ENCODE peak calls at places on chromosome 18, in four cellular contexts. One of them, this sample, is unnamed.

GRCh38 chr18:26655010-26655613 is 106.8 kb upstream of the KCTD1 start:
- DNase-seq in activated CD4-positive, alpha-beta memory T cell treated with anti-CD3 and anti-CD28 coated beads, Interleukin-2, amount 10 ng/mL, durations not matched to agents 7 days and 5 days: no peak
- DNase-seq in activated CD4-positive, alpha-beta T cell treated with anti-CD3 and anti-CD28 coated beads for 36 hours: no peak
- DNase-seq in upper lobe of left lung: no peak
- DNase-seq in this sample: no peak

GRCh38 chr18:2538844-2539243 is 32.5 kb downstream of the METTL4 start:
- DNase-seq in activated CD4-positive, alpha-beta memory T cell treated with anti-CD3 and anti-CD28 coated beads, Interleukin-2, amount 10 ng/mL, durations not matched to agents 7 days and 5 days: no peak
- DNase-seq in activated CD4-positive, alpha-beta T cell treated with anti-CD3 and anti-CD28 coated beads for 36 hours: no peak
- DNase-seq in upper lobe of left lung: no peak
- DNase-seq in this sample: no peak

GRCh38 chr18:23627325-23627724 is 35.4 kb downstream of the ANKRD29 start:
- DNase-seq in activated CD4-positive, alpha-beta memory T cell treated with anti-CD3 and anti-CD28 coated beads, Interleukin-2, amount 10 ng/mL, durations not matched to agents 7 days and 5 days: no peak
- DNase-seq in activated CD4-positive, alpha-beta T cell treated with anti-CD3 and anti-CD28 coated beads for 36 hours: no peak
- DNase-seq in upper lobe of left lung: peak
- DNase-seq in this sample: no peak

GRCh38 chr18:29512761-29513160 is 1335.8 kb upstream of the CDH2 start:
- DNase-seq in activated CD4-positive, alpha-beta memory T cell treated with anti-CD3 and anti-CD28 coated beads, Interleukin-2, amount 10 ng/mL, durations not matched to agents 7 days and 5 days: no peak
- DNase-seq in activated CD4-positive, alpha-beta T cell treated with anti-CD3 and anti-CD28 coated beads for 36 hours: no peak
- DNase-seq in upper lobe of left lung: no peak
- DNase-seq in this sample: no peak

GRCh38 chr18:62788891-62789290 is 73.5 kb downstream of the PHLPP1 start:
- DNase-seq in activated CD4-positive, alpha-beta memory T cell treated with anti-CD3 and anti-CD28 coated beads, Interleukin-2, amount 10 ng/mL, durations not matched to agents 7 days and 5 days: no peak
- DNase-seq in activated CD4-positive, alpha-beta T cell treated with anti-CD3 and anti-CD28 coated beads for 36 hours: no peak
- DNase-seq in upper lobe of left lung: no peak
- DNase-seq in this sample: no peak

GRCh38 chr18:80193701-80194100 is 53.6 kb downstream of the PARD6G start:
- DNase-seq in activated CD4-positive, alpha-beta memory T cell treated with anti-CD3 and anti-CD28 coated beads, Interleukin-2, amount 10 ng/mL, durations not matched to agents 7 days and 5 days: no peak
- DNase-seq in activated CD4-positive, alpha-beta T cell treated with anti-CD3 and anti-CD28 coated beads for 36 hours: no peak
- DNase-seq in upper lobe of left lung: no peak
- DNase-seq in this sample: peak

GRCh38 chr18:36608107-36608506 is 220.7 kb downstream of the TPGS2 start:
- DNase-seq in activated CD4-positive, alpha-beta memory T cell treated with anti-CD3 and anti-CD28 coated beads, Interleukin-2, amount 10 ng/mL, durations not matched to agents 7 days and 5 days: no peak
- DNase-seq in activated CD4-positive, alpha-beta T cell treated with anti-CD3 and anti-CD28 coated beads for 36 hours: no peak
- DNase-seq in upper lobe of left lung: no peak
- DNase-seq in this sample: no peak

GRCh38 chr18:69980982-69981804 is 33.5 kb upstream of the CD226 start:
- DNase-seq in activated CD4-positive, alpha-beta memory T cell treated with anti-CD3 and anti-CD28 coated beads, Interleukin-2, amount 10 ng/mL, durations not matched to agents 7 days and 5 days: no peak
- DNase-seq in activated CD4-positive, alpha-beta T cell treated with anti-CD3 and anti-CD28 coated beads for 36 hours: no peak
- DNase-seq in upper lobe of left lung: no peak
- DNase-seq in this sample: no peak

GRCh38 chr18:76610933-76611749 is 116.1 kb upstream of the ZNF516 start:
- DNase-seq in activated CD4-positive, alpha-beta memory T cell treated with anti-CD3 and anti-CD28 coated beads, Interleukin-2, amount 10 ng/mL, durations not matched to agents 7 days and 5 days: no peak
- DNase-seq in activated CD4-positive, alpha-beta T cell treated with anti-CD3 and anti-CD28 coated beads for 36 hours: no peak
- DNase-seq in upper lobe of left lung: no peak
- DNase-seq in this sample: no peak

GRCh38 chr18:24488824-24489493 is 28.5 kb downstream of the HRH4 start:
- DNase-seq in activated CD4-positive, alpha-beta memory T cell treated with anti-CD3 and anti-CD28 coated beads, Interleukin-2, amount 10 ng/mL, durations not matched to agents 7 days and 5 days: no peak
- DNase-seq in activated CD4-positive, alpha-beta T cell treated with anti-CD3 and anti-CD28 coated beads for 36 hours: no peak
- DNase-seq in upper lobe of left lung: no peak
- DNase-seq in this sample: no peak

GRCh38 chr18:10207682-10208081 is 246.8 kb upstream of the APCDD1 start:
- DNase-seq in activated CD4-positive, alpha-beta memory T cell treated with anti-CD3 and anti-CD28 coated beads, Interleukin-2, amount 10 ng/mL, durations not matched to agents 7 days and 5 days: no peak
- DNase-seq in activated CD4-positive, alpha-beta T cell treated with anti-CD3 and anti-CD28 coated beads for 36 hours: no peak
- DNase-seq in upper lobe of left lung: no peak
- DNase-seq in this sample: no peak

GRCh38 chr18:57863706-57864105 is 60.6 kb upstream of the ATP8B1 start:
- DNase-seq in activated CD4-positive, alpha-beta memory T cell treated with anti-CD3 and anti-CD28 coated beads, Interleukin-2, amount 10 ng/mL, durations not matched to agents 7 days and 5 days: no peak
- DNase-seq in activated CD4-positive, alpha-beta T cell treated with anti-CD3 and anti-CD28 coated beads for 36 hours: no peak
- DNase-seq in upper lobe of left lung: no peak
- DNase-seq in this sample: no peak

GRCh38 chr18:58235001-58235436 is 191.0 kb downstream of the NEDD4L start:
- DNase-seq in activated CD4-positive, alpha-beta memory T cell treated with anti-CD3 and anti-CD28 coated beads, Interleukin-2, amount 10 ng/mL, durations not matched to agents 7 days and 5 days: no peak
- DNase-seq in activated CD4-positive, alpha-beta T cell treated with anti-CD3 and anti-CD28 coated beads for 36 hours: no peak
- DNase-seq in upper lobe of left lung: peak
- DNase-seq in this sample: no peak

GRCh38 chr18:3912705-3913104 is 462.7 kb downstream of the TGIF1 start:
- DNase-seq in activated CD4-positive, alpha-beta memory T cell treated with anti-CD3 and anti-CD28 coated beads, Interleukin-2, amount 10 ng/mL, durations not matched to agents 7 days and 5 days: no peak
- DNase-seq in activated CD4-positive, alpha-beta T cell treated with anti-CD3 and anti-CD28 coated beads for 36 hours: no peak
- DNase-seq in upper lobe of left lung: no peak
- DNase-seq in this sample: no peak

GRCh38 chr18:37845498-37845897 is 279.9 kb upstream of the CELF4 start:
- DNase-seq in activated CD4-positive, alpha-beta memory T cell treated with anti-CD3 and anti-CD28 coated beads, Interleukin-2, amount 10 ng/mL, durations not matched to agents 7 days and 5 days: no peak
- DNase-seq in activated CD4-positive, alpha-beta T cell treated with anti-CD3 and anti-CD28 coated beads for 36 hours: no peak
- DNase-seq in upper lobe of left lung: no peak
- DNase-seq in this sample: no peak

GRCh38 chr18:57466307-57466706 is 31.1 kb downstream of the ONECUT2 start:
- DNase-seq in activated CD4-positive, alpha-beta memory T cell treated with anti-CD3 and anti-CD28 coated beads, Interleukin-2, amount 10 ng/mL, durations not matched to agents 7 days and 5 days: no peak
- DNase-seq in activated CD4-positive, alpha-beta T cell treated with anti-CD3 and anti-CD28 coated beads for 36 hours: no peak
- DNase-seq in upper lobe of left lung: no peak
- DNase-seq in this sample: no peak

GRCh38 chr18:77102246-77103040 is 30.1 kb downstream of the MBP start:
- DNase-seq in activated CD4-positive, alpha-beta memory T cell treated with anti-CD3 and anti-CD28 coated beads, Interleukin-2, amount 10 ng/mL, durations not matched to agents 7 days and 5 days: no peak
- DNase-seq in activated CD4-positive, alpha-beta T cell treated with anti-CD3 and anti-CD28 coated beads for 36 hours: no peak
- DNase-seq in upper lobe of left lung: no peak
- DNase-seq in this sample: no peak

GRCh38 chr18:54479365-54479764 is 111.7 kb upstream of the DYNAP start:
- DNase-seq in activated CD4-positive, alpha-beta memory T cell treated with anti-CD3 and anti-CD28 coated beads, Interleukin-2, amount 10 ng/mL, durations not matched to agents 7 days and 5 days: no peak
- DNase-seq in activated CD4-positive, alpha-beta T cell treated with anti-CD3 and anti-CD28 coated beads for 36 hours: no peak
- DNase-seq in upper lobe of left lung: no peak
- DNase-seq in this sample: no peak

GRCh38 chr18:28485210-28485801 is 308.4 kb upstream of the CDH2 start:
- DNase-seq in activated CD4-positive, alpha-beta memory T cell treated with anti-CD3 and anti-CD28 coated beads, Interleukin-2, amount 10 ng/mL, durations not matched to agents 7 days and 5 days: no peak
- DNase-seq in activated CD4-positive, alpha-beta T cell treated with anti-CD3 and anti-CD28 coated beads for 36 hours: no peak
- DNase-seq in upper lobe of left lung: no peak
- DNase-seq in this sample: no peak

GRCh38 chr18:54147439-54147838 is 77.0 kb downstream of the MBD2 start:
- DNase-seq in activated CD4-positive, alpha-beta memory T cell treated with anti-CD3 and anti-CD28 coated beads, Interleukin-2, amount 10 ng/mL, durations not matched to agents 7 days and 5 days: no peak
- DNase-seq in activated CD4-positive, alpha-beta T cell treated with anti-CD3 and anti-CD28 coated beads for 36 hours: peak
- DNase-seq in upper lobe of left lung: no peak
- DNase-seq in this sample: no peak

GRCh38 chr18:76493213-76494107 is 1.6 kb downstream of the ZNF516 start:
- DNase-seq in activated CD4-positive, alpha-beta memory T cell treated with anti-CD3 and anti-CD28 coated beads, Interleukin-2, amount 10 ng/mL, durations not matched to agents 7 days and 5 days: no peak
- DNase-seq in activated CD4-positive, alpha-beta T cell treated with anti-CD3 and anti-CD28 coated beads for 36 hours: peak
- DNase-seq in upper lobe of left lung: peak
- DNase-seq in this sample: no peak

GRCh38 chr18:31723998-31724711 is 36.5 kb downstream of the SLC25A52 start:
- DNase-seq in activated CD4-positive, alpha-beta memory T cell treated with anti-CD3 and anti-CD28 coated beads, Interleukin-2, amount 10 ng/mL, durations not matched to agents 7 days and 5 days: no peak
- DNase-seq in activated CD4-positive, alpha-beta T cell treated with anti-CD3 and anti-CD28 coated beads for 36 hours: peak
- DNase-seq in upper lobe of left lung: no peak
- DNase-seq in this sample: no peak

GRCh38 chr18:77733292-77733903 is 483.8 kb downstream of the GALR1 start:
- DNase-seq in activated CD4-positive, alpha-beta memory T cell treated with anti-CD3 and anti-CD28 coated beads, Interleukin-2, amount 10 ng/mL, durations not matched to agents 7 days and 5 days: no peak
- DNase-seq in activated CD4-positive, alpha-beta T cell treated with anti-CD3 and anti-CD28 coated beads for 36 hours: no peak
- DNase-seq in upper lobe of left lung: no peak
- DNase-seq in this sample: no peak

GRCh38 chr18:11104307-11104706 is 45.1 kb downstream of the PIEZO2 start:
- DNase-seq in activated CD4-positive, alpha-beta memory T cell treated with anti-CD3 and anti-CD28 coated beads, Interleukin-2, amount 10 ng/mL, durations not matched to agents 7 days and 5 days: no peak
- DNase-seq in activated CD4-positive, alpha-beta T cell treated with anti-CD3 and anti-CD28 coated beads for 36 hours: no peak
- DNase-seq in upper lobe of left lung: no peak
- DNase-seq in this sample: no peak

GRCh38 chr18:77321823-77322805 is 72.5 kb downstream of the GALR1 start:
- DNase-seq in activated CD4-positive, alpha-beta memory T cell treated with anti-CD3 and anti-CD28 coated beads, Interleukin-2, amount 10 ng/mL, durations not matched to agents 7 days and 5 days: no peak
- DNase-seq in activated CD4-positive, alpha-beta T cell treated with anti-CD3 and anti-CD28 coated beads for 36 hours: no peak
- DNase-seq in upper lobe of left lung: no peak
- DNase-seq in this sample: no peak

GRCh38 chr18:45173799-45174519 is 441.3 kb upstream of the SLC14A2 start:
- DNase-seq in activated CD4-positive, alpha-beta memory T cell treated with anti-CD3 and anti-CD28 coated beads, Interleukin-2, amount 10 ng/mL, durations not matched to agents 7 days and 5 days: no peak
- DNase-seq in activated CD4-positive, alpha-beta T cell treated with anti-CD3 and anti-CD28 coated beads for 36 hours: no peak
- DNase-seq in upper lobe of left lung: no peak
- DNase-seq in this sample: no peak

GRCh38 chr18:48607049-48607984 is 68.5 kb downstream of the CTIF start:
- DNase-seq in activated CD4-positive, alpha-beta memory T cell treated with anti-CD3 and anti-CD28 coated beads, Interleukin-2, amount 10 ng/mL, durations not matched to agents 7 days and 5 days: no peak
- DNase-seq in activated CD4-positive, alpha-beta T cell treated with anti-CD3 and anti-CD28 coated beads for 36 hours: no peak
- DNase-seq in upper lobe of left lung: no peak
- DNase-seq in this sample: no peak

GRCh38 chr18:39969813-39970494 is 1985.1 kb upstream of the PIK3C3 start:
- DNase-seq in activated CD4-positive, alpha-beta memory T cell treated with anti-CD3 and anti-CD28 coated beads, Interleukin-2, amount 10 ng/mL, durations not matched to agents 7 days and 5 days: no peak
- DNase-seq in activated CD4-positive, alpha-beta T cell treated with anti-CD3 and anti-CD28 coated beads for 36 hours: no peak
- DNase-seq in upper lobe of left lung: no peak
- DNase-seq in this sample: no peak

GRCh38 chr18:33612632-33613031 is 34.6 kb downstream of the ASXL3 start:
- DNase-seq in activated CD4-positive, alpha-beta memory T cell treated with anti-CD3 and anti-CD28 coated beads, Interleukin-2, amount 10 ng/mL, durations not matched to agents 7 days and 5 days: no peak
- DNase-seq in activated CD4-positive, alpha-beta T cell treated with anti-CD3 and anti-CD28 coated beads for 36 hours: no peak
- DNase-seq in upper lobe of left lung: no peak
- DNase-seq in this sample: no peak

GRCh38 chr18:10950876-10951630 is 198.3 kb downstream of the PIEZO2 start:
- DNase-seq in activated CD4-positive, alpha-beta memory T cell treated with anti-CD3 and anti-CD28 coated beads, Interleukin-2, amount 10 ng/mL, durations not matched to agents 7 days and 5 days: no peak
- DNase-seq in activated CD4-positive, alpha-beta T cell treated with anti-CD3 and anti-CD28 coated beads for 36 hours: no peak
- DNase-seq in upper lobe of left lung: no peak
- DNase-seq in this sample: no peak

This sample was measured in activated CD8-positive, alpha-beta memory T cell treated with anti-CD3 and anti-CD28 coated beads, Interleukin-2, amount 10 ng/mL, durations not matched to agents 7 days and 5 days.